ENCODE peak calls at places on chromosome 10, in four cellular contexts. W, Y, Z and N are unnamed samples.
A peak's percentile ranks its signal among the peaks of the same experiment; 100 is the strongest.

GRCh38 chr10:50461123-50461522 is 162.6 kb downstream of the SGMS1 start:
- DNase-seq in W (no peak), Y (no peak), Z (no peak), N (no peak)

GRCh38 chr10:122462533-122463465 is 1.4 kb downstream of the HTRA1 start:
- DNase-seq in W (no peak), Y (no peak), Z (no peak), N (no peak)

GRCh38 chr10:374354-374753 is 239.1 kb downstream of the ZMYND11 start:
- DNase-seq in W (no peak), Y (no peak), Z (no peak), N (no peak)

GRCh38 chr10:5550621-5551530 is 26.1 kb downstream of the CALML3 start:
- DNase-seq in W (no peak), Y (no peak), Z (no peak), N (peak; percentile 8)

GRCh38 chr10:122930140-122930539 is 19.7 kb downstream of the FAM24A start:
- DNase-seq in W (no peak), Y (no peak), Z (no peak), N (no peak)

GRCh38 chr10:132237871-132238270 is 51.1 kb downstream of the DPYSL4 start:
- DNase-seq in W (no peak), Y (no peak), Z (no peak), N (no peak)

GRCh38 chr10:116705498-116705897 is 36.9 kb downstream of the HSPA12A start:
- DNase-seq in W (no peak), Y (no peak), Z (no peak), N (no peak)

GRCh38 chr10:7205656-7206055 is 205.2 kb downstream of the SFMBT2 start:
- DNase-seq in W (no peak), Y (no peak), Z (no peak), N (no peak)

GRCh38 chr10:78337646-78338391 is 304.2 kb downstream of the RPS24 start:
- DNase-seq in W (no peak), Y (no peak), Z (no peak), N (no peak)

GRCh38 chr10:119342017-119342734 is 134.8 kb downstream of the GRK5 start:
- DNase-seq in W (no peak), Y (no peak), Z (no peak), N (no peak)

GRCh38 chr10:132987671-132988571 is 45.6 kb upstream of the CFAP46 start:
- DNase-seq in W (no peak), Y (no peak), Z (no peak), N (no peak)

GRCh38 chr10:65194131-65194530 is 1672.9 kb downstream of the REEP3 start:
- DNase-seq in W (no peak), Y (no peak), Z (no peak), N (no peak)

GRCh38 chr10:117543245-117543998 is 876 bp downstream of the EMX2 start:
- DNase-seq in W (no peak), Y (no peak), Z (no peak), N (peak; percentile 73)

GRCh38 chr10:77037735-77038411 is 599.7 kb downstream of the KCNMA1 start:
- DNase-seq in W (no peak), Y (no peak), Z (no peak), N (no peak)

GRCh38 chr10:44628921-44629320 is 244.0 kb upstream of the CXCL12 start:
- DNase-seq in W (no peak), Y (peak; percentile 14), Z (no peak), N (no peak)

GRCh38 chr10:67079126-67079525 is 153.3 kb downstream of the LRRTM3 start:
- DNase-seq in W (no peak), Y (no peak), Z (no peak), N (no peak)

GRCh38 chr10:114684085-114684821 is 26.2 kb upstream of the ABLIM1 start:
- DNase-seq in W (peak; percentile 69), Y (no peak), Z (peak; percentile 50), N (no peak)

GRCh38 chr10:124917168-124917938 is 24.6 kb upstream of the ZRANB1 start:
- DNase-seq in W (peak; percentile 51), Y (peak; percentile 65), Z (peak; percentile 39), N (peak; percentile 31)

GRCh38 chr10:87177-88080 is 38.3 kb upstream of the TUBB8 start:
- DNase-seq in W (no peak), Y (peak; percentile 54), Z (no peak), N (no peak)

GRCh38 chr10:98225000-98225399 is 43.0 kb downstream of the LOXL4 start:
- DNase-seq in W (no peak), Y (no peak), Z (no peak), N (no peak)

GRCh38 chr10:98226508-98227144 is 41.4 kb downstream of the LOXL4 start:
- DNase-seq in W (no peak), Y (peak; percentile 12), Z (no peak), N (no peak)

GRCh38 chr10:98223874-98224273 is 44.1 kb downstream of the LOXL4 start:
- DNase-seq in W (no peak), Y (no peak), Z (no peak), N (no peak)

DNA sequence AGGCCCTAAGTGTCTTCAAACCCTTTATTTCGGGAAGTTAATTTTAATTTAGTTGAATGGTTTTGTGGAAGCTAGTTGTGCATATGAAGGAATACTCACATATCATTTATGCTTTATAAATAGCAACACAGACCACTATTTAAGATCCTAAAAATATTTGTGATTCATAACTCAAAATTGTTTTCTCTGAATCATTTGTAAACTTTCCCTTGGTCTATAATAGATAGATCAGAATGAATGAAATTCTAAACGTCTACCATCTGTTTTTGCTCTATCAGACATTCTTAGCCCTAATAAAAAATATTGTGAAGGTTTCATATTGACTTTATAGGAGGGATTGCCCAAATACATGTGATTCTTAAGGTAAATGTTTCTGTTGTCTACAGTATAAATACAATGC is 43.5 kb downstream of the LOXL4 start:
- DNase-seq in W (no peak), Y (no peak), Z (no peak), N (no peak)
- TF ChIP-seq HMGXB4 in W (no peak), Y (no peak), Z (no peak), N (no peak)

GRCh38 chr10:26485150-26485941 is 47.2 kb downstream of the APBB1IP start:
- DNase-seq in W (no peak), Y (no peak), Z (no peak), N (no peak)

GRCh38 chr10:26486985-26487850 is 49.1 kb downstream of the APBB1IP start:
- DNase-seq in W (peak; percentile 76), Y (no peak), Z (peak; percentile 3), N (no peak)

GRCh38 chr10:26488344-26488743 is 50.2 kb downstream of the APBB1IP start:
- DNase-seq in W (no peak), Y (no peak), Z (no peak), N (no peak)

GRCh38 chr10:26483554-26483953 is 45.4 kb downstream of the APBB1IP start:
- DNase-seq in W (no peak), Y (no peak), Z (peak; percentile 27), N (no peak)

DNA sequence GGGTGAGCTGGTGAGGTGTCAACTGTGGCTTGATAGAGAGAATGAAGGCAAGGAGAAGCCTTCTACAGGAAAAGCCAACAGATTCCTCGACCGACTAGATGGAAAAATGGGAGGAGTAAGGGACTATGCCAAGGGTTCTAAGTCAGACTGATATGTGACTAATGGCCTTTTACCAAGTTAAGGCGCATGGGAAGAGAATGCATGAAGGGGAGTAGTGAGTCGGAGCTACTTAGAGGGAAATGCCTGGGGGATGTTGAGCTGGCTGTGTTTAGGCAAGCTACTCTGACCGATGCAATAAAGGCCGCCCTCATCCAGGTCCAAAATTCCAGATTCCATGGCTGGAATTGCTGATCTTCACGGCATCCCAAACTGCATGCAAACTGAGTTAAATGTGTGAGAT is 48.2 kb downstream of the APBB1IP start:
- DNase-seq in W (peak; percentile 24), Y (no peak), Z (no peak), N (no peak)
- TF ChIP-seq JUN in W (no peak), Y (no peak), Z (no peak), N (no peak)

GRCh38 chr10:52228556-52228955 is 85.5 kb upstream of the DKK1 start:
- DNase-seq in W (no peak), Y (no peak), Z (no peak), N (no peak)

GRCh38 chr10:52229271-52229931 is 84.7 kb upstream of the DKK1 start:
- DNase-seq in W (no peak), Y (no peak), Z (no peak), N (no peak)

GRCh38 chr10:52232561-52233350 is 81.3 kb upstream of the DKK1 start:
- DNase-seq in W (peak; percentile 7), Y (no peak), Z (peak; percentile 7), N (no peak)
- TF ChIP-seq HMGXB4 in W (no peak), Y (no peak), Z (no peak), N (no peak)

GRCh38 chr10:58641708-58642107 is 129.0 kb downstream of the BICC1 start:
- DNase-seq in W (no peak), Y (no peak), Z (no peak), N (no peak)

GRCh38 chr10:58642283-58642682 is 129.6 kb downstream of the BICC1 start:
- DNase-seq in W (no peak), Y (no peak), Z (no peak), N (no peak)

GRCh38 chr10:58645762-58646161 is 133.1 kb downstream of the BICC1 start:
- DNase-seq in W (no peak), Y (no peak), Z (no peak), N (no peak)

GRCh38 chr10:58643029-58643428 is 130.4 kb downstream of the BICC1 start:
- DNase-seq in W (no peak), Y (no peak), Z (no peak), N (no peak)

GRCh38 chr10:58644311-58644710 is 131.6 kb downstream of the BICC1 start:
- DNase-seq in W (no peak), Y (no peak), Z (no peak), N (no peak)
- TF ChIP-seq JUN in W (no peak), Y (no peak), Z (no peak), N (no peak)

GRCh38 chr10:12946372-12946771 is 55.1 kb downstream of the CCDC3 start:
- DNase-seq in W (no peak), Y (no peak), Z (no peak), N (no peak)

GRCh38 chr10:12949248-12949647 is 52.3 kb downstream of the CCDC3 start:
- DNase-seq in W (no peak), Y (peak; percentile 15), Z (no peak), N (peak; percentile 36)

GRCh38 chr10:12943425-12943824 is 58.1 kb downstream of the CCDC3 start:
- DNase-seq in W (no peak), Y (no peak), Z (no peak), N (peak; percentile 19)

GRCh38 chr10:12947741-12948140 is 53.8 kb downstream of the CCDC3 start:
- DNase-seq in W (no peak), Y (no peak), Z (no peak), N (no peak)

DNA sequence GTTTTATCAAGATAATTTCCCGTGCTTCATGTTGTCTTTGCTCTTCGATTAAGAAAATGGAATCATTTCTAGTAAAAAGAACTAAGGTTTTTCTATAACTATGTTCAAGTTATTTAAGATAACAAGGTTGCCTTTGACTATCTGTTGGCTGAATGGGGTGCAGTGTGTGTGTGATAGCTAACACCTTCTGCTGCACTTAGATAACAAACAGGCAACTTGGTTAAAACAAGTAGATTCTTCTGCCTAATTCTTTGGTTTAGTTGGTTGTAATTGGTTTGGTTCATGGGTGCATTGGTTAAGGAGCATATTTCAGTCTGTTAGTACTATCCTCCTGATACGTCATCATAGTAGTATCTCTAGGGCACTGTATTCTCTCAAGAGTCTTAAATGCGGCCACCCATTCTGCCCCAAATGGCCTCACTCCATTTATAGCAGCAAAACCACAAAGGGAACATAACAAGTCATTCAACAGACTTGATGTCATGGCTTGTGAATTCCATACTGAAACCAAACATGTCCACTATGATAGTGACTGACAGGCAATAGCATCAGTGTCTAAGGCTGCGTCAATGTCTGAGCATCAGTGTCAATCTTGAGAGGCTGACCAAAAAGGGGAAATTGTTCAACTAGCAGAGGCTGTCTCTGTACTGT is 55.7 kb downstream of the CCDC3 start:
- DNase-seq in W (no peak), Y (peak; percentile 12), Z (no peak), N (no peak)
- TF ChIP-seq HMGXB4 in W (no peak), Y (no peak), Z (no peak), N (no peak)

GRCh38 chr10:62278461-62278910 is 9.8 kb upstream of the RTKN2 start:
- DNase-seq in W (no peak), Y (no peak), Z (no peak), N (no peak)
- TF ChIP-seq JUN in W (no peak), Y (no peak), Z (no peak), N (no peak)